ENCODE peak calls at places on chromosomes 6 and 20, in five cellular contexts. One of them, this sample, is unnamed. For H3K4me1, the result is how much of the 10 kb centered on the place peaks cover.

GRCh38 chr20:42192321-42192720 is 574.1 kb upstream of the CHD6 start:
- DNase-seq in A549: no peak
- DNase-seq in colonic mucosa: no peak
- DNase-seq in right atrium auricular region: no peak
- DNase-seq in PC-9: no peak
- DNase-seq in this sample: no peak

GRCh38 chr6:160974304-160974771 is 17.2 kb upstream of the MAP3K4 start:
- DNase-seq in A549: no peak
- DNase-seq in colonic mucosa: peak
- DNase-seq in right atrium auricular region: no peak
- DNase-seq in PC-9: no peak
- DNase-seq in this sample: peak

GRCh38 chr20:54407446-54407845 is 67.9 kb upstream of the DOK5 start:
- DNase-seq in A549: no peak
- DNase-seq in colonic mucosa: no peak
- DNase-seq in right atrium auricular region: no peak
- DNase-seq in PC-9: no peak
- DNase-seq in this sample: no peak

GRCh38 chr20:33024263-33024601 is 7.2 kb upstream of the BPIFB6 start:
- DNase-seq in A549: no peak
- DNase-seq in colonic mucosa: no peak
- DNase-seq in right atrium auricular region: no peak
- DNase-seq in PC-9: no peak
- DNase-seq in this sample: no peak

GRCh38 chr6:150069707-150070106 is 786 bp upstream of the ULBP3 start:
- DNase-seq in A549: no peak
- DNase-seq in colonic mucosa: peak
- DNase-seq in right atrium auricular region: no peak
- DNase-seq in PC-9: no peak
- DNase-seq in this sample: no peak

GRCh38 chr6:33204415-33205171 is at the start of gene HSD17B8:
- DNase-seq in A549: peak
- DNase-seq in colonic mucosa: peak
- DNase-seq in right atrium auricular region: peak
- DNase-seq in PC-9: peak
- DNase-seq in this sample: peak

GRCh38 chr6:165961236-165961751 is 206.4 kb downstream of the TBXT start:
- DNase-seq in A549: no peak
- DNase-seq in colonic mucosa: no peak
- DNase-seq in right atrium auricular region: no peak
- DNase-seq in PC-9: no peak
- DNase-seq in this sample: no peak

GRCh38 chr20:25248501-25249172 is 752 bp downstream of the PYGB start:
- DNase-seq in A549: peak
- DNase-seq in colonic mucosa: peak
- DNase-seq in right atrium auricular region: peak
- DNase-seq in PC-9: peak
- DNase-seq in this sample: no peak

GRCh38 chr6:151058021-151058733 is 181.6 kb upstream of the AKAP12 start:
- DNase-seq in A549: no peak
- DNase-seq in colonic mucosa: peak
- DNase-seq in right atrium auricular region: no peak
- DNase-seq in PC-9: no peak
- DNase-seq in this sample: no peak

GRCh38 chr6:41269716-41270115 is 16.8 kb downstream of the TREM1 start:
- DNase-seq in A549: no peak
- DNase-seq in colonic mucosa: no peak
- DNase-seq in right atrium auricular region: no peak
- DNase-seq in PC-9: no peak
- DNase-seq in this sample: no peak

GRCh38 chr6:5984150-5985089 is 22.3 kb downstream of the NRN1 start:
- DNase-seq in A549: no peak
- DNase-seq in colonic mucosa: no peak
- DNase-seq in right atrium auricular region: no peak
- DNase-seq in PC-9: no peak
- DNase-seq in this sample: no peak

GRCh38 chr6:168197636-168198301 is 118.8 kb upstream of the FRMD1 start:
- DNase-seq in A549: no peak
- DNase-seq in colonic mucosa: no peak
- DNase-seq in right atrium auricular region: no peak
- DNase-seq in PC-9: no peak
- DNase-seq in this sample: no peak

GRCh38 chr6:34888441-34888820 is 589 bp upstream of the TAF11 start:
- DNase-seq in A549: no peak
- DNase-seq in colonic mucosa: no peak
- DNase-seq in right atrium auricular region: no peak
- DNase-seq in PC-9: no peak
- DNase-seq in this sample: no peak

GRCh38 chr6:90028080-90028778 is 134.0 kb downstream of the GJA10 start:
- DNase-seq in A549: no peak
- DNase-seq in colonic mucosa: no peak
- DNase-seq in right atrium auricular region: no peak
- DNase-seq in PC-9: no peak
- DNase-seq in this sample: no peak

GRCh38 chr6:69456086-69456485 is 340.7 kb downstream of the LMBRD1 start:
- DNase-seq in A549: no peak
- DNase-seq in colonic mucosa: no peak
- DNase-seq in right atrium auricular region: no peak
- DNase-seq in PC-9: no peak
- DNase-seq in this sample: no peak

GRCh38 chr20:19993937-19994667 is 23.1 kb upstream of the NAA20 start:
- DNase-seq in A549: no peak
- DNase-seq in colonic mucosa: no peak
- DNase-seq in right atrium auricular region: no peak
- DNase-seq in PC-9: peak
- DNase-seq in this sample: peak

GRCh38 chr20:17621229-17621968 is 51.5 kb downstream of the DSTN start:
- DNase-seq in A549: no peak
- DNase-seq in colonic mucosa: no peak
- DNase-seq in right atrium auricular region: no peak
- DNase-seq in PC-9: no peak
- DNase-seq in this sample: no peak

GRCh38 chr6:116314878-116315277 is 35.1 kb upstream of the TSPYL1 start:
- DNase-seq in A549: no peak
- DNase-seq in colonic mucosa: no peak
- DNase-seq in right atrium auricular region: no peak
- DNase-seq in PC-9: no peak
- DNase-seq in this sample: no peak

GRCh38 chr20:58875541-58876134 is 23.1 kb downstream of the GNAS start:
- DNase-seq in A549: no peak
- DNase-seq in colonic mucosa: no peak
- DNase-seq in right atrium auricular region: no peak
- DNase-seq in PC-9: no peak
- DNase-seq in this sample: no peak

GRCh38 chr6:7819641-7820040 is 90.9 kb downstream of the TXNDC5 start:
- DNase-seq in A549: no peak
- DNase-seq in colonic mucosa: no peak
- DNase-seq in right atrium auricular region: no peak
- DNase-seq in PC-9: no peak
- DNase-seq in this sample: no peak

GRCh38 chr20:56088381-56088780 is 83.1 kb upstream of the CBLN4 start:
- DNase-seq in A549: no peak
- DNase-seq in colonic mucosa: no peak
- DNase-seq in right atrium auricular region: no peak
- DNase-seq in PC-9: no peak
- DNase-seq in this sample: no peak

GRCh38 chr20:25672659-25673058 is 24.0 kb downstream of the ZNF337 start:
- DNase-seq in A549: no peak
- DNase-seq in colonic mucosa: no peak
- DNase-seq in right atrium auricular region: no peak
- DNase-seq in PC-9: no peak
- DNase-seq in this sample: no peak

GRCh38 chr6:14584450-14584849 is 466.9 kb downstream of the CD83 start:
- DNase-seq in A549: peak
- DNase-seq in colonic mucosa: no peak
- DNase-seq in right atrium auricular region: no peak
- DNase-seq in PC-9: no peak
- DNase-seq in this sample: no peak
- TF ChIP-seq CTCF in A549: no peak
- TF ChIP-seq CTCF in colonic mucosa: no peak
- TF ChIP-seq CTCF in right atrium auricular region: peak
- TF ChIP-seq CTCF in PC-9: no peak
- TF ChIP-seq CTCF in this sample: peak

GRCh38 chr20:50435397-50436051 is 74.7 kb upstream of the PTPN1 start:
- DNase-seq in A549: no peak
- DNase-seq in colonic mucosa: no peak
- DNase-seq in right atrium auricular region: no peak
- DNase-seq in PC-9: no peak
- DNase-seq in this sample: no peak
- H3K4me1 ChIP-seq in A549: half or more
- H3K4me1 ChIP-seq in colonic mucosa: under half
- H3K4me1 ChIP-seq in right atrium auricular region: under half
- H3K4me1 ChIP-seq in PC-9: under half
- H3K4me1 ChIP-seq in this sample: under half

GRCh38 chr6:15499591-15499990 is 163.2 kb downstream of the DTNBP1 start:
- DNase-seq in A549: no peak
- DNase-seq in colonic mucosa: no peak
- DNase-seq in right atrium auricular region: no peak
- DNase-seq in PC-9: no peak
- DNase-seq in this sample: no peak
- H3K27ac ChIP-seq in A549: no peak
- H3K27ac ChIP-seq in colonic mucosa: no peak
- H3K27ac ChIP-seq in right atrium auricular region: no peak
- H3K27ac ChIP-seq in PC-9: no peak
- H3K27ac ChIP-seq in this sample: no peak

GRCh38 chr6:112282217-112282616 is 27.9 kb upstream of the LAMA4 start:
- DNase-seq in A549: no peak
- DNase-seq in colonic mucosa: peak
- DNase-seq in right atrium auricular region: peak
- DNase-seq in PC-9: peak
- DNase-seq in this sample: peak
- TF ChIP-seq CTCF in A549: no peak
- TF ChIP-seq CTCF in colonic mucosa: no peak
- TF ChIP-seq CTCF in right atrium auricular region: peak
- TF ChIP-seq CTCF in PC-9: peak
- TF ChIP-seq CTCF in this sample: peak